ENCODE peak calls at places on chromosomes 5 and 9, in ten cellular contexts. G is Calu3; A is CMK; Z is stimulated activated CD4-positive, alpha-beta T cell treated with anti-CD3 and anti-CD28 coated beads, Interleukin-4, amount 100 ng/mL, for 1 hour; R is IMR-90; F is astrocyte of the spinal cord; U is hippocampal formation; W is breast epithelium; Q is endothelial cell; C is activated CD8-positive, alpha-beta memory T cell treated with anti-CD3 and anti-CD28 coated beads for 4 hours. I is an unnamed sample.

GRCh38 chr9:88757406-88758010 is 222.5 kb downstream of the NXNL2 start:
- DNase-seq in Z (no peak), R (peak), W (no peak), G (no peak), A (no peak), Q (no peak), U (no peak), F (no peak), C (no peak), I (no peak)

GRCh38 chr9:38687389-38687842 is 32.5 kb downstream of the FAM240B start:
- DNase-seq in Q (no peak), U (no peak), W (peak), R (no peak), Z (peak), F (peak), C (no peak), G (peak), A (peak), I (peak)

GRCh38 chr5:93580387-93581100 is 475 bp downstream of the NR2F1-AS1 start:
- DNase-seq in R (peak), W (no peak), F (peak), U (no peak), C (no peak), Q (no peak), G (peak), Z (no peak), A (no peak), I (peak)

GRCh38 chr5:58268263-58268662 is 191.6 kb downstream of the PLK2 start:
- DNase-seq in A (no peak), U (no peak), C (no peak), Q (no peak), G (no peak), F (no peak), R (no peak), W (no peak), Z (no peak), I (no peak)

GRCh38 chr9:92151691-92152393 is 36.6 kb upstream of the SPTLC1 start:
- DNase-seq in R (peak), F (peak), C (no peak), W (peak), Z (no peak), U (no peak), Q (no peak), G (no peak), A (no peak), I (no peak)

GRCh38 chr9:81754245-81754644 is 64.9 kb upstream of the TLE1 start:
- DNase-seq in G (no peak), U (no peak), Q (no peak), A (no peak), F (no peak), R (peak), C (no peak), W (no peak), Z (no peak), I (no peak)

GRCh38 chr5:7866194-7866593 is 2.6 kb downstream of the FASTKD3 start:
- DNase-seq in Q (no peak), C (no peak), G (no peak), Z (no peak), R (no peak), A (no peak), W (no peak), F (no peak), U (no peak), I (no peak)

GRCh38 chr9:95610006-95610785 is 93.4 kb upstream of the PTCH1 start:
- DNase-seq in C (no peak), R (no peak), Z (no peak), Q (no peak), U (no peak), A (no peak), W (no peak), F (no peak), G (no peak), I (no peak)

GRCh38 chr9:36161187-36161586 is 8.0 kb upstream of the CCIN start:
- DNase-seq in G (no peak), Q (no peak), R (peak), A (no peak), C (no peak), W (no peak), U (no peak), F (no peak), Z (no peak), I (no peak)

GRCh38 chr9:76419782-76420380 is 25.7 kb upstream of the RFK start:
- DNase-seq in R (no peak), F (no peak), Q (no peak), G (no peak), Z (no peak), W (no peak), U (no peak), A (no peak), C (no peak), I (no peak)

GRCh38 chr5:94623026-94623425 is 4.6 kb downstream of the SLF1 start:
- DNase-seq in R (no peak), A (no peak), F (no peak), G (no peak), W (no peak), Q (no peak), Z (no peak), C (no peak), U (no peak), I (no peak)

GRCh38 chr5:180138976-180139730 is 67.6 kb upstream of the RNF130 start:
- DNase-seq in G (no peak), U (no peak), Z (no peak), R (no peak), Q (no peak), C (no peak), A (no peak), W (peak), F (no peak), I (no peak)

GRCh38 chr5:10565785-10566506 is 2.1 kb downstream of the ANKRD33B start:
- DNase-seq in C (no peak), R (no peak), Q (no peak), W (no peak), Z (no peak), A (no peak), U (no peak), G (no peak), F (no peak), I (peak)

GRCh38 chr9:115944166-115944948 is 209.2 kb upstream of the PAPPA start:
- DNase-seq in F (peak), W (peak), A (no peak), U (no peak), C (no peak), G (no peak), R (peak), Q (no peak), Z (no peak), I (no peak)

GRCh38 chr9:84394036-84394435 is 53.5 kb upstream of the SLC28A3 start:
- DNase-seq in U (no peak), G (no peak), R (no peak), C (no peak), Z (no peak), A (no peak), F (no peak), W (no peak), Q (no peak), I (no peak)

GRCh38 chr5:141960449-141961323 is 2.7 kb upstream of the PCDH12 start:
- DNase-seq in U (peak), F (peak), A (no peak), Q (peak), G (peak), R (peak), W (peak), Z (peak), C (peak), I (peak)

GRCh38 chr5:33401482-33402390 is 39.0 kb upstream of the TARS1 start:
- DNase-seq in F (peak), R (peak), U (no peak), Q (peak), W (no peak), C (no peak), G (peak), A (no peak), Z (no peak), I (no peak)

I was measured in NCI-H526 treated with DMSO at 0.1 percent for 48 hours.